ENCODE peak calls at places on chromosome 17, in five cellular contexts. U, M, H, L and B are unnamed samples.

GRCh38 chr17:78345791-78346494 is 13.9 kb downstream of the SOCS3 start:
- DNase-seq in U (no peak), M (no peak), H (no peak), L (no peak), B (no peak)

GRCh38 chr17:44170499-44171201 is at the start of gene ASB16:
- DNase-seq in U (no peak), M (peak), H (peak), L (peak), B (no peak)

GRCh38 chr17:8875957-8876356 is 8.5 kb upstream of the PIK3R6 start:
- DNase-seq in U (no peak), M (peak), H (no peak), L (no peak), B (no peak)

GRCh38 chr17:54899721-54900456 is 763 bp upstream of the TOM1L1 start:
- DNase-seq in U (no peak), M (no peak), H (no peak), L (no peak), B (no peak)

GRCh38 chr17:5644065-5644464 is 59.8 kb upstream of the NLRP1 start:
- DNase-seq in U (no peak), M (no peak), H (no peak), L (no peak), B (no peak)

GRCh38 chr17:10737168-10737622 is 7.4 kb upstream of the TMEM220 start:
- DNase-seq in U (peak), M (peak), H (no peak), L (peak), B (peak)

GRCh38 chr17:72691601-72692000 is 400.9 kb downstream of the SLC39A11 start:
- DNase-seq in U (no peak), M (peak), H (no peak), L (no peak), B (peak)

GRCh38 chr17:51103050-51103449 is 17.6 kb downstream of the SPAG9 start:
- DNase-seq in U (no peak), M (no peak), H (no peak), L (no peak), B (no peak)

GRCh38 chr17:44217738-44218343 is 1.6 kb downstream of the UBTF start:
- DNase-seq in U (no peak), M (no peak), H (no peak), L (no peak), B (no peak)

GRCh38 chr17:80146121-80147034 is 550 bp downstream of the EIF4A3 start:
- DNase-seq in U (no peak), M (peak), H (no peak), L (no peak), B (no peak)

GRCh38 chr17:273994-274832 is 78.4 kb downstream of the RPH3AL start:
- DNase-seq in U (no peak), M (no peak), H (peak), L (peak), B (no peak)

GRCh38 chr17:46053911-46054534 is 55.0 kb downstream of the STH start:
- DNase-seq in U (no peak), M (peak), H (no peak), L (no peak), B (peak)

GRCh38 chr17:62625870-62626200 is 1.6 kb upstream of the MRC2 start:
- DNase-seq in U (no peak), M (no peak), H (no peak), L (no peak), B (no peak)

GRCh38 chr17:44010966-44011647 is 3.7 kb downstream of the TMEM101 start:
- DNase-seq in U (no peak), M (no peak), H (no peak), L (no peak), B (no peak)

GRCh38 chr17:41327411-41328120 is 12.1 kb upstream of the KRTAP17-1 start:
- DNase-seq in U (no peak), M (no peak), H (no peak), L (no peak), B (no peak)

GRCh38 chr17:28973414-28973813 is 22.1 kb upstream of the PHF12 start:
- DNase-seq in U (no peak), M (peak), H (no peak), L (no peak), B (no peak)

GRCh38 chr17:68398731-68399637 is 58.3 kb downstream of the WIPI1 start:
- DNase-seq in U (no peak), M (peak), H (no peak), L (peak), B (peak)

GRCh38 chr17:66602659-66603363 is 232.1 kb upstream of the CACNG5 start:
- DNase-seq in U (peak), M (peak), H (no peak), L (no peak), B (peak)

GRCh38 chr17:17122781-17123483 is 80.7 kb downstream of the MPRIP start:
- DNase-seq in U (no peak), M (no peak), H (no peak), L (no peak), B (no peak)

GRCh38 chr17:79942591-79943353 is 92.9 kb downstream of the TBC1D16 start:
- DNase-seq in U (peak), M (no peak), H (peak), L (no peak), B (no peak)

GRCh38 chr17:58783380-58783779 is 27.7 kb downstream of the PPM1E start:
- DNase-seq in U (no peak), M (no peak), H (no peak), L (no peak), B (peak)

GRCh38 chr17:44197980-44198720 is 1.5 kb downstream of the ATXN7L3 start:
- DNase-seq in U (no peak), M (peak), H (no peak), L (no peak), B (peak)

GRCh38 chr17:82943751-82944150 is 103.9 kb upstream of the ZNF750 start:
- DNase-seq in U (peak), M (no peak), H (peak), L (no peak), B (no peak)

GRCh38 chr17:7308625-7309433 is 1.4 kb downstream of the EIF5A start:
- DNase-seq in U (peak), M (peak), H (peak), L (peak), B (peak)

GRCh38 chr17:29393451-29393850 is 3.3 kb downstream of the TAOK1 start:
- DNase-seq in U (no peak), M (peak), H (no peak), L (no peak), B (peak)

GRCh38 chr17:75996665-75997590 is 3.7 kb upstream of the CDK3 start:
- DNase-seq in U (no peak), M (peak), H (no peak), L (peak), B (peak)

GRCh38 chr17:74037320-74037719 is 166.2 kb upstream of the RPL38 start:
- DNase-seq in U (no peak), M (peak), H (no peak), L (no peak), B (peak)

DNA sequence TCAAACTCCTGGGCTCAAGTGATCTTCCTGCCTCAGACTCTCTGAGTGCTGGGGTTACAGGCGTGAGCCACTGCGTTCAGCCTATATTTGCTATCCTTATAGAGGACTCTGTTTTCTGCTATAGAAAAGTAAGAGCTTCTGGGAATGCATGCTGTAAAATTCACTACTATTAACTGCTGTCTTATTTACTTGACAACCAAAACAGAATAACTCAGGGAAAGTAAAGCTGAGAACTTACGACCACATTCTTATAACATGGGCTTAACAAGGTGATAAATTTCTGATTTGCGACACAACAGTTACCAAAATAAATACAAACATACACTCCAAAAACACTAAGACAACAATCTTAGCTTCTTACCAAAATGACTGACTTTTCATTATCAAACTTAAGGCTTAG is 23.9 kb downstream of the APPBP2 start:
- DNase-seq in U (no peak), M (no peak), H (no peak), L (no peak), B (no peak)
- H3K4me3 ChIP-seq in U (no peak), M (no peak), H (no peak), L (no peak), B (no peak)

GRCh38 chr17:15944720-15945492 is at the start of gene ADORA2B:
- DNase-seq in U (no peak), M (peak), H (no peak), L (peak), B (peak)
- TF ChIP-seq CTCF in U (peak), M (peak), H (peak), L (no peak), B (peak)

GRCh38 chr17:32849879-32850278 is 27.0 kb downstream of the MYO1D start:
- DNase-seq in U (no peak), M (peak), H (no peak), L (no peak), B (no peak)

GRCh38 chr17:32854177-32854576 is 22.7 kb downstream of the MYO1D start:
- DNase-seq in U (no peak), M (no peak), H (no peak), L (no peak), B (peak)

GRCh38 chr17:32852811-32853210 is 24.1 kb downstream of the MYO1D start:
- DNase-seq in U (no peak), M (no peak), H (no peak), L (no peak), B (peak)

GRCh38 chr17:32855620-32856019 is 21.3 kb downstream of the MYO1D start:
- DNase-seq in U (no peak), M (no peak), H (no peak), L (no peak), B (no peak)

GRCh38 chr17:32854834-32855389 is 22.0 kb downstream of the MYO1D start:
- DNase-seq in U (no peak), M (no peak), H (no peak), L (no peak), B (no peak)
- H3K4me3 ChIP-seq in U (no peak), M (no peak), H (no peak), L (no peak), B (no peak)

GRCh38 chr17:64236827-64237403 is 26.1 kb downstream of the TEX2 start:
- DNase-seq in U (no peak), M (no peak), H (no peak), L (no peak), B (no peak)
- TF ChIP-seq CTCF in U (no peak), M (peak), H (no peak), L (no peak), B (peak)

GRCh38 chr17:81473019-81473418 is 39.6 kb downstream of the ACTG1 start:
- DNase-seq in U (no peak), M (no peak), H (no peak), L (peak), B (no peak)

GRCh38 chr17:81470270-81470943 is 42.2 kb downstream of the ACTG1 start:
- DNase-seq in U (no peak), M (no peak), H (no peak), L (no peak), B (no peak)

GRCh38 chr17:81471804-81472456 is 40.7 kb downstream of the ACTG1 start:
- DNase-seq in U (peak), M (peak), H (peak), L (no peak), B (peak)

GRCh38 chr17:81469266-81469665 is 43.3 kb downstream of the ACTG1 start:
- DNase-seq in U (no peak), M (no peak), H (no peak), L (no peak), B (no peak)

GRCh38 chr17:81470944-81471803 is 41.4 kb downstream of the ACTG1 start:
- DNase-seq in U (no peak), M (peak), H (no peak), L (no peak), B (peak)
- H3K4me3 ChIP-seq in U (peak), M (no peak), H (peak), L (no peak), B (no peak)

GRCh38 chr17:33291248-33292183 is 1.6 kb downstream of the ASIC2 start:
- DNase-seq in U (peak), M (peak), H (no peak), L (no peak), B (peak)
- TF ChIP-seq CTCF in U (no peak), M (no peak), H (no peak), L (no peak), B (no peak)

GRCh38 chr17:33192961-33193911 is 99.9 kb downstream of the ASIC2 start:
- DNase-seq in U (no peak), M (no peak), H (no peak), L (no peak), B (no peak)
- H3K4me3 ChIP-seq in U (no peak), M (no peak), H (no peak), L (no peak), B (no peak)

GRCh38 chr17:49148171-49148570 is 15.6 kb downstream of the B4GALNT2 start:
- DNase-seq in U (no peak), M (no peak), H (no peak), L (no peak), B (no peak)
- TF ChIP-seq CTCF in U (no peak), M (no peak), H (no peak), L (no peak), B (no peak)